ENCODE peak calls at places on chromosomes 1 and 21, in ten cellular contexts. V, W, E, D, O, C, Y, M, K and T are unnamed samples.

GRCh38 chr1:119779869-119780356 is 11.2 kb upstream of the HMGCS2 start:
- DNase-seq in V (peak; percentile 3), W (no peak), E (peak; percentile 59), D (peak; percentile 30), O (no peak), C (peak; percentile 64), Y (no peak), M (no peak), K (no peak), T (peak; percentile 97)

GRCh38 chr1:233394860-233395717 is 67.6 kb downstream of the MAP3K21 start:
- DNase-seq in V (peak; percentile 70), W (no peak), E (peak; percentile 67), D (peak; percentile 28), O (no peak), C (peak; percentile 50), Y (peak; percentile 70), M (peak; percentile 50), K (peak; percentile 70), T (peak; percentile 56)

GRCh38 chr1:77594366-77595112 is 87.9 kb downstream of the ZZZ3 start:
- DNase-seq in V (no peak), W (no peak), E (no peak), D (no peak), O (no peak), C (peak; percentile 5), Y (no peak), M (no peak), K (no peak), T (peak; percentile 48)

GRCh38 chr1:204763773-204764427 is 78.4 kb upstream of the LRRN2 start:
- DNase-seq in V (peak; percentile 81), W (no peak), E (peak; percentile 84), D (peak; percentile 85), O (peak; percentile 70), C (peak; percentile 64), Y (peak; percentile 48), M (peak; percentile 83), K (peak; percentile 40), T (peak; percentile 53)

GRCh38 chr21:44763451-44764318 is 37.9 kb downstream of the UBE2G2 start:
- DNase-seq in V (no peak), W (peak; percentile 67), E (no peak), D (no peak), O (no peak), C (no peak), Y (no peak), M (no peak), K (no peak), T (no peak)

GRCh38 chr21:45120975-45121374 is 46.6 kb downstream of the ADARB1 start:
- DNase-seq in V (no peak), W (no peak), E (no peak), D (no peak), O (no peak), C (no peak), Y (no peak), M (no peak), K (no peak), T (peak; percentile 90)

GRCh38 chr1:217244946-217245345 is 385.9 kb downstream of the GPATCH2 start:
- DNase-seq in V (no peak), W (no peak), E (no peak), D (no peak), O (no peak), C (no peak), Y (no peak), M (no peak), K (no peak), T (no peak)

GRCh38 chr1:85612704-85613361 is 32.3 kb downstream of the CCN1 start:
- DNase-seq in V (peak; percentile 73), W (no peak), E (peak; percentile 90), D (peak; percentile 30), O (no peak), C (peak; percentile 94), Y (peak; percentile 89), M (no peak), K (peak; percentile 94), T (peak; percentile 92)

DNA sequence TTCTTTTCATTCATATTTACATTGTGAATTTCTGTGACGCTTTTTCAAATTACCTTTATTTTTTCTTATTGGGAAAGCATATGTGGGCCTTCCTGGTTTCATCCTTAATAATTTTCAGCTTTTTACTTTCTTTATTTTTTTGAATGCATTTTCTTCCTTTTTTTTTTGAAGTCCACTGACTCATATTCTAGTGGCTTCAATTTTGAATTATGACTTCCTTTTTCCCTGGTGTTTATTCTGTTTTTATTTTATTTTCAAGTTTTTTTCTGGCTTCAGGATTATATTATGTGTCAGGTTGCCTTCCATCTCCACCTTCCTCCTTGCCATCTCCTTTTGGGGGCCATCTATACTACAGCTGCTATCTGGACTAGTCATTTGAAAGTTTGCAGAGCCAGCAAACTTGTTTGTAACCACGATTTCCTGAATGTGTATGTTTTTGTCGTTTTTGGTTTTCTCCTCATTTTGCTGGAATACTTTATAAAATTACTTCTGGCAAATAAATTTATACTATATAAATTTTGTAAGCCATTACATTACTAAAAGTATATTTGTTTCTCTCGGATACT is 117.6 kb downstream of the LEPR start:
- DNase-seq in V (no peak), W (no peak), E (no peak), D (no peak), O (no peak), C (no peak), Y (no peak), M (no peak), K (no peak), T (no peak)
- H3K4me3 ChIP-seq in V (no peak overlapping the region), W (no peak overlapping the region), E (no peak overlapping the region), D (no peak overlapping the region), O (no peak overlapping the region), C (no peak overlapping the region), Y (no peak overlapping the region), M (no peak overlapping the region), K (no peak overlapping the region), T (no peak overlapping the region)

GRCh38 chr1:3350441-3351261 is 103.8 kb upstream of the ARHGEF16 start:
- DNase-seq in V (peak; percentile 3), W (no peak), E (peak; percentile 44), D (no peak), O (no peak), C (no peak), Y (peak; percentile 37), M (no peak), K (no peak), T (no peak)

GRCh38 chr1:3348196-3348865 is 106.1 kb upstream of the ARHGEF16 start:
- DNase-seq in V (no peak), W (no peak), E (no peak), D (no peak), O (no peak), C (no peak), Y (no peak), M (no peak), K (no peak), T (no peak)

GRCh38 chr1:3347257-3348020 is 107.0 kb upstream of the ARHGEF16 start:
- DNase-seq in V (no peak), W (no peak), E (no peak), D (no peak), O (no peak), C (no peak), Y (no peak), M (no peak), K (no peak), T (no peak)

GRCh38 chr1:3349968-3350299 is 104.5 kb upstream of the ARHGEF16 start:
- DNase-seq in V (no peak), W (no peak), E (no peak), D (no peak), O (no peak), C (no peak), Y (no peak), M (no peak), K (no peak), T (no peak)

DNA sequence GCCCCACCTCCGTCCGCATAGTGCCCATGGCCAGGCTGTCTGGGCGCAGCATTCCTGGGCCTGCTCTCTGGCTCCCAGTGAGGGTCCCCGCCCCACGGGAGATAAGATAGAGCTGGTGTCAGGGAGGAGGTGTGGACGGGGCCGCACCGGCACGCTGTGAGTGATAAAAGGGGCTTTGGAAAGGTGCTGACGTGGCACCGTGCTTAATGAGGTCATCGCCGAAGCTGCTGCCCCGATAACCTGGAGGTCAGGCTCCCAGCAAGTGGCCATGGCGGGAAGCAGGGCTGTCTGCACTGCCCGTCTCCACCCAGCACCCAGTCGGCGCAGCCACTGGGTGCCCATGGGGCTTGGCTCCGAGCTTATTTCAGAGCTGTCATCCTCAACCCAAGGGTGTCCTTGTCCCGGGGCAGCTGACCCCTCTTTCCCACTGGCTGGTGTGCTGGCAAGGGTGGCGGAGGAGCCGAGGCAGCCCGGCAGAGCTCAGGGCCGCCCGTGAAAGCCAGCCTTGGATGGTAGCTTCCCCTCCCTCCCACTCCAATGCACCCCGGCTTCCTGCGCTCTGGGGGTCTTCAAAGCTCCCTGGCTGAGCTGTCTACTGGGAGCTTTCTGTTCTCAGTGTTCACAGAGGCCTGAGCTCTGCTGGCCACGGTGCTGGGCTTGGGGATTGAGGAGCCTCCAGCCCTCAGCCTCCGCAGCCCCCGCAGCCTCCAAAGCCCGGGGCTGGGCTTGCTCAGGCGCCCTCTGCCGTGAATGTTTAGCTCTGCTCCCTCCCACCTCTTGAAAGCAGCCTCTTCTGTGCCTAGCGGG is 105.1 kb upstream of the ARHGEF16 start:
- DNase-seq in V (no peak), W (no peak), E (no peak), D (peak; percentile 22), O (no peak), C (no peak), Y (peak; percentile 20), M (no peak), K (no peak), T (peak; percentile 23)
- TF ChIP-seq CTCF in V (no peak), W (no peak), E (no peak), D (no peak), O (no peak), C (no peak), Y (peak; percentile 49), M (no peak), K (peak; percentile 66), T (peak; percentile 7)

DNA sequence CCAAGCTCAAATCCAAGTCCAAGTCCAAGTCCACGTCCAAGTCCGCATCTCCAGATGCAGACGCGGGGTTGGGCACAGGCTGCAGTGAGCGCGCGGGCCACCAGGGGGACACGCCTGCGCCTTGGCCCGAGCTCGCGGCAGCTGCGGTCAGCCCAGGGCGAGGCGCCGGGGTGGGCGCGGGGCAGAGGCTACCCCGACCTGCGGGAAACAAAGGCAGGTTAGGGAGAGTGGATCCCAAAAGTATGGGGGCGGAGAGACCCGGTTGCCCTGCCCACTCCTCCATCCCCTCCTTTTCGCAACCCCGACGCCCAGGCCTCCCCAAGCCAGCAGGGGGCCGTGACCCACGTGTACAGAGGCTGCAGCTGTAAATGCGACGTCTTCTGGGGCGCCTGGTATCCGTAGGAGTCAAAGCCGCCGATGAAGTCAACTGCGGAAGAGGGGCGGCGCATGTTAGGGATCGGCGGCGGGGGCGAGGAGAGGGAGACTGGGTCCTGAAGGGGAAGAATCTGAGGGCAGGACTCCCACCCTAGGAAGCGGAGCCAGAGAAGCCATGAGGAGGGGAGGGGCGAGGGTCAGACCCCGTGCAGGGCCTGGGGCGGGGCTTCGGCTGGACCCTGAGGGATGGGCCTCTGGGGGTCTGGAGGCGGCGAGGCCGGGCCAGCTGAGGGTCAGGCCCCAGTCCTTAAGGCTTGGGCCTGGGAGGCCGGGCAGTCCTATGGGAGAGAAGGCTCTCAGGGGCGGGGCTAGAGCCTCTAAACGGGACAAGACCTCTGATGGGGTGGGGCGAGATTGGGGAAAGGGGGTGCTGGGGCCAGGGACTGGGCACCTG is 58.0 kb downstream of the NKAIN1 start:
- DNase-seq in V (peak; percentile 68), W (peak; percentile 88), E (peak; percentile 67), D (peak; percentile 65), O (peak; percentile 64), C (no peak), Y (no peak), M (peak; percentile 52), K (peak; percentile 29), T (peak; percentile 47)
- H3K4me3 ChIP-seq in V (peak overlapping the region; percentile 46), W (no peak overlapping the region), E (peak overlapping the region; percentile 28), D (no peak overlapping the region), O (peak overlapping the region; percentile 18), C (no peak overlapping the region), Y (no peak overlapping the region), M (peak overlapping the region; percentile 25), K (peak overlapping the region; percentile 17), T (peak overlapping the region; percentile 45)

DNA sequence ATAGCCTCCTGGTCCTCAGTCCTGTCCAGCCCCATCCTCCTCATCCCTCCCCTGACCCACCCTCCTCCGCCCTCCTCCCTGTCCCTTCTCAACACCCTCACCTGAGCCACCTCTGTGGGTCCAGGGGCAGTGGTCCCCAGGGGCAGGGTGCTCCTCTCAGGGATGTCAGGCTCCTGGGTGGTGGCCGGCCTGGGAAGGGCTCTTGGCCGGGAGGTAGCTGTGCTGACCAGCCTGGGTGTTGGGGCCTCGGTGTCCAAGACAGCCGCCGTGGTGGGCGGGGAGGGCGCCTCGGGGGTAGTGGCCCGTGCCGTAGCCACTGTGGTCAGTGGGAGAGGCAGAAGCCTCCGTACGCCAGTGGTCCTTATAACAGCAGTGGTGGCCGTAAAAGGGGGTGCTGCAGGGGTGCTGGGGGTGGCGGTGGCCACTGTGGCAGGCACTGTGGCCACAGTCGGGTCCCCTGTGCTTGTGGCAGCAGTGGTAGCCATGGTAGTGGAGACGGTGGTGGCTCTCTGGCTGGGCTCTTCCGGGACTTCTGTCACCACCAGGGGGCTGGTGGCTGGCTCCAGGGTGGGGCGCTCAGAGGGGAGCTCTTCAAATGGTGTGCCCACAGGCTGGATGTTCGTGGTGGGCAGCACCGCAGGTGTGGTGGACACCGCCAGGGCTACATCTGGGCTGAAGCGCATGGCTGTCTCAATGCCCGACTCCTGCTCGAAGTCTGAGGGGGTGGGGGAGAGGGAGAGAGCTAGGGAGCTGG is 31.9 kb downstream of the SDC3 start:
- DNase-seq in V (no peak), W (no peak), E (no peak), D (no peak), O (no peak), C (no peak), Y (no peak), M (no peak), K (no peak), T (no peak)
- TF ChIP-seq CTCF in V (no peak), W (no peak), E (no peak), D (no peak), O (no peak), C (no peak), Y (peak; percentile 6), M (peak; percentile 21), K (peak; percentile 23), T (no peak)